ENCODE peak calls at places on chromosomes 4 and X, in six cellular contexts. T is gastrocnemius medialis, A is lung, D is body of pancreas, X is mammary epithelial cell, W is endothelial cell of umbilical vein. L is an unnamed sample. For H3K36me3 and H3K4me1, the result is how much of the 10 kb centered on the place peaks cover.

GRCh38 chr4:47383829-47384427 is 79.6 kb downstream of the COMMD8 start:
- DNase-seq in T (no peak), X (peak), A (no peak), D (no peak), W (peak), L (no peak)

GRCh38 chr4:169741569-169741968 is 16.2 kb downstream of the HPF1 start:
- DNase-seq in X (peak), D (no peak), T (no peak), W (no peak), A (no peak), L (no peak)

GRCh38 chr4:174209296-174209695 is 74.2 kb downstream of the FBXO8 start:
- DNase-seq in T (no peak), D (no peak), A (no peak), X (no peak), W (no peak), L (no peak)

GRCh38 chrX:20116575-20117240 is at the start of gene MAP7D2:
- DNase-seq in D (no peak), W (no peak), A (no peak), T (no peak), X (no peak), L (no peak)

GRCh38 chr4:121690001-121690400 is 6.8 kb downstream of the ANXA5 start:
- DNase-seq in W (peak), X (peak), D (no peak), A (no peak), T (no peak), L (no peak)

GRCh38 chr4:147651563-147651962 is 32.4 kb downstream of the PRMT9 start:
- DNase-seq in T (no peak), D (no peak), X (no peak), W (no peak), A (no peak), L (no peak)

GRCh38 chr4:53684448-53684847 is 93.2 kb upstream of the LNX1 start:
- DNase-seq in T (no peak), A (no peak), X (no peak), D (no peak), W (no peak), L (no peak)

GRCh38 chr4:143320113-143320512 is 16.6 kb upstream of the GAB1 start:
- DNase-seq in A (no peak), T (no peak), X (no peak), W (no peak), D (no peak), L (no peak)

GRCh38 chrX:116239944-116240391 is 69.4 kb downstream of the AGTR2 start:
- DNase-seq in D (no peak), A (no peak), T (no peak), W (no peak), X (peak), L (no peak)

GRCh38 chrX:136204571-136204970 is 46.6 kb downstream of the MAP7D3 start:
- DNase-seq in D (no peak), W (peak), X (peak), A (peak), T (no peak), L (no peak)

GRCh38 chrX:30620980-30621716 is 32.1 kb upstream of the GK start:
- DNase-seq in A (no peak), D (no peak), T (peak), W (no peak), X (peak), L (no peak)

GRCh38 chr4:1990348-1990645 is 18.5 kb downstream of the NELFA start:
- DNase-seq in X (no peak), T (no peak), A (no peak), W (no peak), D (no peak), L (no peak)
- H3K36me3 ChIP-seq in X (under half), T (under half), A (under half), W (under half), D (under half), L (half or more)

GRCh38 chr4:176319237-176319703 is 496 bp upstream of the SPCS3 start:
- DNase-seq in A (no peak), X (no peak), W (no peak), D (no peak), T (no peak), L (no peak)

GRCh38 chr4:176319704-176320339 is at the start of gene SPCS3:
- DNase-seq in W (peak), A (peak), T (peak), D (peak), X (peak), L (peak)

GRCh38 chr4:176320340-176320975 is 692 bp downstream of the SPCS3 start:
- DNase-seq in W (peak), D (peak), T (peak), A (peak), X (peak), L (peak)

GRCh38 chr4:176321589-176321988 is 1.8 kb downstream of the SPCS3 start:
- DNase-seq in T (no peak), D (no peak), W (no peak), A (no peak), X (no peak), L (no peak)

DNA sequence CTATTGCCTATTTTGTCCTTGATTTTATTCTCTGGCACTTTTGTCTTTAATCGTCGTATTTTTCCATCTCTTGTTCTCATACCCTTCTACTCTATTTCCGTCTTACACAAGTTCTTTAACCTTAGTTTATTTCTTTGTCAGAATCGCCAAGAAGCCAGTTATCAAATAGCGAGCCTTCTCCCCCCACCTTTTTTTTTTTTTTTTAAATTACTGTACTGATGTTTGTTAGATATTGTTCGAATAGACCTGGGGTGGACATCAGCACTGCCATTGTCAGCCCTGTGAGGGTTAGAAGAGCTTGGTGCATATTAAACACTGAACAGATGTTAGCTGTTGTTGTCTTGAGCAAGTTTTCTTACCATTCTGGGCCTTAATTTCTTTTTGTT is 1.2 kb downstream of the SPCS3 start:
- DNase-seq in A (no peak), D (no peak), T (no peak), W (peak), X (no peak), L (no peak)
- H3K4me1 ChIP-seq in A (under half), D (under half), T (under half), W (under half), X (under half), L (under half)

DNA sequence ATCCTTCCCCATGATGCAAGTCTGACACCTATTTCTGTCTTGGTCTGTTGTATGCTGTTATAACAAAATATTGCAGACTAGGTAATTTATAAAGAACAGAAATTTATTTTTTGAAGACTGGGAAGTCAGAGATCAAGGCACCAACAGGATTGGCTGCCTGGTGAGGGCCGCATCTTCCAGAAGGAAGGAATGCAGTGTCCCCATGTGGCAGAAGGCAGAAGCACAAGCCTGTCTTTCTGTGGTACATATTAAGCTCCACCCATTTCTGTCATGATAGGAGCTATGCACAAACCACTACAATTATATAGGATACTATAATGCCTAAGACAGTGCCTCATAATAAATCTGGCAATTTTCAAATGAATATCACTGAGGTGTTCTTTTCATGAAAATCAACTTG is 502.3 kb upstream of the DIAPH2 start:
- DNase-seq in W (peak), X (peak), T (no peak), D (no peak), A (no peak), L (no peak)
- TF ChIP-seq CTCF in W (peak), X (peak), T (peak), D (no peak), A (no peak), L (no peak)

GRCh38 chrX:153953892-153954617 is 9.6 kb upstream of the RENBP start:
- DNase-seq in X (no peak), A (no peak), D (no peak), W (no peak), T (no peak), L (no peak)
- H3K36me3 ChIP-seq in X (under half), A (half or more), D (under half), W (under half), T (half or more), L (under half)

GRCh38 chr4:128986908-128987307 is 106.4 kb downstream of the SCLT1 start:
- DNase-seq in T (no peak), A (no peak), X (no peak), W (no peak), D (no peak), L (no peak)
- H3K4me1 ChIP-seq in T (under half), A (under half), X (under half), W (under half), D (under half), L (under half)

GRCh38 chr4:82890602-82890912 is 396 bp downstream of the SEC31A start:
- DNase-seq in T (no peak), A (no peak), W (no peak), X (no peak), D (no peak), L (no peak)

GRCh38 chr4:82892467-82892802 is 1.5 kb upstream of the SEC31A start:
- DNase-seq in W (no peak), X (no peak), D (no peak), A (no peak), T (no peak), L (no peak)

GRCh38 chr4:82890913-82891727 is at the start of gene SEC31A:
- DNase-seq in A (peak), T (peak), W (peak), X (peak), D (peak), L (peak)

GRCh38 chr4:82893942-82894341 is 3.0 kb upstream of the SEC31A start:
- DNase-seq in X (no peak), A (no peak), W (no peak), T (no peak), D (no peak), L (no peak)

GRCh38 chr4:82891728-82892466 is 944 bp upstream of the SEC31A start:
- DNase-seq in T (no peak), X (no peak), D (no peak), W (no peak), A (no peak), L (no peak)
- TF ChIP-seq CTCF in T (no peak), X (no peak), D (no peak), W (no peak), A (no peak), L (no peak)

L was measured in tibial artery.